ENCODE peak calls at places on chromosomes 13 and 19, in ten cellular contexts. J is HFFc6; X is EH; B is CD4-positive, CD25-positive, alpha-beta regulatory T cell; F is tibial artery; S is stimulated activated CD4-positive, alpha-beta T cell treated with anti-CD3 and anti-CD28 coated beads, Interleukin-12 subunit alpha, Interleukin-12 subunit beta, amount 100 ng/mL, for 48 hours; G is NCI-H2029; N is stromal cell of bone marrow; W is amygdala; Z is progenitor cell of endocrine pancreas. M is an unnamed sample.

GRCh38 chr19:33683881-33684549 is 62.3 kb downstream of the CHST8 start:
- DNase-seq in J (peak), X (peak), B (no peak), F (no peak), S (no peak), G (no peak), N (no peak), W (no peak), Z (peak), M (no peak)

GRCh38 chr19:46372901-46373572 is 26.1 kb downstream of the PPP5C start:
- DNase-seq in J (no peak), X (peak), B (no peak), F (no peak), S (no peak), G (no peak), N (no peak), W (no peak), Z (no peak), M (no peak)

GRCh38 chr13:20400774-20401173 is 124.9 kb downstream of the CRYL1 start:
- DNase-seq in J (peak), X (peak), B (no peak), F (no peak), S (no peak), G (no peak), N (no peak), W (no peak), Z (no peak), M (no peak)

GRCh38 chr19:47256688-47257410 is 524 bp downstream of the CCDC9 start:
- DNase-seq in J (peak), X (peak), B (peak), F (peak), S (peak), G (peak), N (peak), W (peak), Z (peak), M (peak)

GRCh38 chr19:658916-659839 is 3.8 kb downstream of the RNF126 start:
- DNase-seq in J (no peak), X (no peak), B (peak), F (no peak), S (no peak), G (no peak), N (no peak), W (no peak), Z (no peak), M (no peak)

GRCh38 chr13:78022164-78022877 is 103.7 kb upstream of the EDNRB start:
- DNase-seq in J (no peak), X (peak), B (no peak), F (peak), S (peak), G (no peak), N (peak), W (no peak), Z (no peak), M (peak)

GRCh38 chr13:94696171-94696570 is 16.2 kb downstream of the SOX21 start:
- DNase-seq in J (no peak), X (no peak), B (no peak), F (no peak), S (no peak), G (no peak), N (no peak), W (no peak), Z (no peak), M (no peak)

GRCh38 chr13:26584713-26585112 is 27.2 kb downstream of the WASF3 start:
- DNase-seq in J (peak), X (peak), B (no peak), F (no peak), S (no peak), G (no peak), N (peak), W (no peak), Z (no peak), M (no peak)

GRCh38 chr13:113794764-113795173 is 35.7 kb downstream of the TMEM255B start:
- DNase-seq in J (no peak), X (no peak), B (no peak), F (no peak), S (no peak), G (no peak), N (no peak), W (no peak), Z (no peak), M (no peak)

GRCh38 chr13:67023088-67023893 is 206.8 kb downstream of the PCDH9 start:
- DNase-seq in J (peak), X (peak), B (no peak), F (no peak), S (no peak), G (peak), N (peak), W (no peak), Z (no peak), M (no peak)

GRCh38 chr13:24923305-24923640 is 159.3 kb downstream of the RNF17 start:
- DNase-seq in J (peak), X (peak), B (no peak), F (no peak), S (peak), G (no peak), N (peak), W (no peak), Z (no peak), M (peak)

GRCh38 chr13:73038064-73038463 is 20.7 kb upstream of the KLF5 start:
- DNase-seq in J (no peak), X (no peak), B (no peak), F (no peak), S (no peak), G (no peak), N (no peak), W (no peak), Z (no peak), M (no peak)